ENCODE peak calls at places on chromosomes 3 and 15, in seven cellular contexts. A, U, Z, H, E, Y and K are unnamed samples.

GRCh38 chr15:101048191-101049011 is 129.2 kb downstream of the LRRK1 start:
- DNase-seq in H (no peak), A (no peak), E (no peak), Z (no peak), U (peak; percentile 75), Y (no peak), K (no peak)

GRCh38 chr3:101131767-101132166 is 138.5 kb upstream of the ABI3BP start:
- DNase-seq in E (no peak), Y (no peak), H (no peak), Z (no peak), U (no peak), A (no peak), K (no peak)

GRCh38 chr3:113169876-113170452 is 41.4 kb upstream of the BOC start:
- DNase-seq in Y (no peak), A (no peak), U (no peak), Z (no peak), H (no peak), E (no peak), K (peak; percentile 23)

GRCh38 chr15:59116141-59116540 is 11.2 kb downstream of the CCNB2 start:
- DNase-seq in Y (no peak), H (no peak), E (peak; percentile 14), A (no peak), U (no peak), Z (no peak), K (no peak)

GRCh38 chr15:82585072-82585471 is 44.8 kb upstream of the RPS17 start:
- DNase-seq in Y (no peak), H (no peak), E (peak; percentile 24), U (peak; percentile 10), Z (no peak), A (no peak), K (no peak)

GRCh38 chr15:60003243-60004018 is 680 bp upstream of the FOXB1 start:
- DNase-seq in Z (no peak), E (no peak), Y (no peak), U (no peak), H (no peak), A (no peak), K (no peak)

GRCh38 chr3:192188218-192188835 is 539.0 kb downstream of the FGF12 start:
- DNase-seq in Y (no peak), A (peak; percentile 5), E (peak; percentile 57), H (peak; percentile 40), U (peak; percentile 41), Z (peak; percentile 7), K (peak; percentile 80)

GRCh38 chr15:95227235-95227634 is 995.9 kb downstream of the MCTP2 start:
- DNase-seq in Y (no peak), A (no peak), Z (no peak), U (no peak), H (no peak), E (no peak), K (no peak)

GRCh38 chr15:29674661-29675533 is 147.4 kb downstream of the TJP1 start:
- DNase-seq in U (peak; percentile 69), A (no peak), E (peak; percentile 70), Z (peak; percentile 28), Y (no peak), H (peak; percentile 76), K (peak; percentile 94)

GRCh38 chr3:43810797-43811196 is 120.1 kb downstream of the ABHD5 start:
- DNase-seq in Y (no peak), A (no peak), U (no peak), Z (no peak), H (no peak), E (no peak), K (no peak)

GRCh38 chr3:45227946-45228345 is 1.9 kb upstream of the TMEM158 start:
- DNase-seq in A (no peak), Z (no peak), E (no peak), U (no peak), H (no peak), Y (no peak), K (peak; percentile 47)